ENCODE peak calls at places on chromosomes 6 and 20, in nine cellular contexts. K, W, I, M, G, U, R, L and A are unnamed samples.
A peak's percentile ranks its signal among the peaks of the same experiment; 100 is the strongest.

GRCh38 chr6:16918586-16918985 is 157.3 kb upstream of the ATXN1 start:
- DNase-seq in K (no peak), W (no peak), I (no peak), M (no peak), G (no peak), U (no peak), R (peak; percentile 33), L (no peak), A (peak; percentile 26)

GRCh38 chr6:157099912-157100593 is 223.3 kb downstream of the TMEM242 start:
- DNase-seq in K (no peak), W (no peak), I (peak; percentile 45), M (no peak), G (peak; percentile 71), U (peak; percentile 56), R (no peak), L (no peak), A (no peak)

GRCh38 chr6:14655990-14656640 is 538.5 kb downstream of the CD83 start:
- DNase-seq in K (no peak), W (no peak), I (no peak), M (no peak), G (no peak), U (no peak), R (no peak), L (no peak), A (no peak)

GRCh38 chr6:138503881-138504680 is 4.8 kb upstream of the NHSL1 start:
- DNase-seq in K (no peak), W (no peak), I (no peak), M (no peak), G (no peak), U (no peak), R (no peak), L (peak; percentile 98), A (no peak)

GRCh38 chr6:81865712-81866111 is 113.2 kb upstream of the TENT5A start:
- DNase-seq in K (peak; percentile 1), W (no peak), I (no peak), M (no peak), G (no peak), U (no peak), R (no peak), L (peak; percentile 51), A (no peak)

GRCh38 chr6:20630136-20630535 is 95.9 kb downstream of the CDKAL1 start:
- DNase-seq in K (no peak), W (no peak), I (no peak), M (no peak), G (no peak), U (no peak), R (no peak), L (no peak), A (peak; percentile 77)

GRCh38 chr20:50977066-50978045 is 18.7 kb downstream of the MOCS3 start:
- DNase-seq in K (no peak), W (no peak), I (no peak), M (no peak), G (no peak), U (no peak), R (no peak), L (no peak), A (no peak)

GRCh38 chr20:59318803-59319202 is 18.4 kb downstream of the EDN3 start:
- DNase-seq in K (no peak), W (no peak), I (no peak), M (no peak), G (no peak), U (no peak), R (no peak), L (no peak), A (no peak)

GRCh38 chr6:40482532-40482931 is 104.6 kb downstream of the LRFN2 start:
- DNase-seq in K (no peak), W (peak; percentile 31), I (no peak), M (no peak), G (no peak), U (no peak), R (no peak), L (no peak), A (peak; percentile 41)

GRCh38 chr20:54350415-54350814 is 125.0 kb upstream of the DOK5 start:
- DNase-seq in K (no peak), W (no peak), I (no peak), M (no peak), G (no peak), U (no peak), R (no peak), L (no peak), A (no peak)

GRCh38 chr20:57627972-57628650 is 7.9 kb upstream of the ZBP1 start:
- DNase-seq in K (no peak), W (no peak), I (peak; percentile 81), M (no peak), G (no peak), U (no peak), R (no peak), L (no peak), A (no peak)

GRCh38 chr6:83514877-83515466 is 2.6 kb downstream of the PRSS35 start:
- DNase-seq in K (peak; percentile 14), W (peak; percentile 50), I (no peak), M (peak; percentile 57), G (peak; percentile 30), U (peak; percentile 34), R (peak; percentile 72), L (peak; percentile 29), A (peak; percentile 76)

GRCh38 chr20:54062812-54063280 is 7.5 kb downstream of the BCAS1 start:
- DNase-seq in K (peak; percentile 62), W (peak; percentile 66), I (no peak), M (peak; percentile 42), G (peak; percentile 82), U (peak; percentile 59), R (peak; percentile 58), L (peak; percentile 70), A (peak; percentile 62)

GRCh38 chr20:46811328-46812084 is 83.1 kb upstream of the EYA2 start:
- DNase-seq in K (no peak), W (peak; percentile 62), I (no peak), M (no peak), G (no peak), U (no peak), R (no peak), L (no peak), A (peak; percentile 48)

GRCh38 chr6:72937160-72937559 is 288.1 kb downstream of the KHDC1L start:
- DNase-seq in K (no peak), W (no peak), I (no peak), M (no peak), G (no peak), U (no peak), R (no peak), L (no peak), A (no peak)

GRCh38 chr6:79422666-79423065 is 114.6 kb downstream of the LCA5 start:
- DNase-seq in K (no peak), W (no peak), I (no peak), M (no peak), G (no peak), U (no peak), R (no peak), L (no peak), A (no peak)

GRCh38 chr20:2206957-2207769 is 88.6 kb upstream of the TGM3 start:
- DNase-seq in K (peak; percentile 90), W (peak; percentile 93), I (peak; percentile 55), M (peak; percentile 29), G (peak; percentile 19), U (peak; percentile 62), R (no peak), L (peak; percentile 53), A (peak; percentile 87)

GRCh38 chr20:44326391-44327159 is 10.3 kb upstream of the R3HDML start:
- DNase-seq in K (no peak), W (peak; percentile 52), I (no peak), M (no peak), G (no peak), U (no peak), R (no peak), L (no peak), A (peak; percentile 80)

DNA sequence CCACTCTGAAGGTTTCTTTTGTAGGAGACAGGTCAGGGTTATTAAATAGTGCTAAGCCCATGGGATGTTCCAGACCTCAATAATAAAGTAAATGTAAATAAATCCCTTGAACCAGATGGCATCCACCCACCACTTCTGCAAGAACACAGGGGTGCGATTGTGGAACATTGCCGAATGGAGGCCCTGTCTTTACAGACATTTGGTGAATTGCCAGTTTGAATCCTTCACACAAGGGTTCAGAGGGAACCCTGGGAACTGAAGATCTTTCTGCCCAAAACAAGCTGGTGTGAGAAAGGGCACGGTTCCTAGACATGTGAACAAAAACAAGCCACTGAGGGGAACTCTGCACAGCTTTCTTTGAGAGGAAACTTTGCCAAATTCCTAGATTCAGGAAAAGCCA is 30.2 kb upstream of the RNF8 start:
- DNase-seq in K (no peak), W (peak; percentile 32), I (no peak), M (no peak), G (no peak), U (no peak), R (no peak), L (no peak), A (no peak)
- TF ChIP-seq REST in K (no peak), W (no peak), I (no peak), M (no peak), G (no peak), U (no peak), R (no peak), L (no peak), A (no peak)

GRCh38 chr6:107402533-107402932 is 56.8 kb downstream of the PDSS2 start:
- DNase-seq in K (no peak), W (no peak), I (no peak), M (no peak), G (no peak), U (no peak), R (no peak), L (no peak), A (no peak)

GRCh38 chr6:107401573-107401972 is 57.8 kb downstream of the PDSS2 start:
- DNase-seq in K (no peak), W (no peak), I (no peak), M (no peak), G (no peak), U (no peak), R (no peak), L (no peak), A (no peak)

GRCh38 chr6:107400748-107401147 is 58.6 kb downstream of the PDSS2 start:
- DNase-seq in K (no peak), W (no peak), I (no peak), M (no peak), G (no peak), U (no peak), R (no peak), L (no peak), A (no peak)

GRCh38 chr6:107398005-107398404 is 61.4 kb downstream of the PDSS2 start:
- DNase-seq in K (no peak), W (no peak), I (no peak), M (no peak), G (no peak), U (no peak), R (no peak), L (no peak), A (no peak)

GRCh38 chr6:107399927-107400326 is 59.4 kb downstream of the PDSS2 start:
- DNase-seq in K (no peak), W (no peak), I (no peak), M (no peak), G (no peak), U (no peak), R (no peak), L (no peak), A (peak; percentile 29)
- TF ChIP-seq REST in K (no peak), W (no peak), I (no peak), M (no peak), G (no peak), U (no peak), R (no peak), L (no peak), A (no peak)

GRCh38 chr6:154931741-154932424 is 63.2 kb upstream of the TIAM2 start:
- DNase-seq in K (no peak), W (no peak), I (no peak), M (no peak), G (no peak), U (no peak), R (no peak), L (peak; percentile 41), A (peak; percentile 67)
- TF ChIP-seq REST in K (no peak), W (no peak), I (no peak), M (no peak), G (no peak), U (no peak), R (no peak), L (no peak), A (no peak)

GRCh38 chr6:152356659-152357058 is 280.5 kb downstream of the SYNE1 start:
- DNase-seq in K (no peak), W (no peak), I (peak; percentile 38), M (peak; percentile 27), G (no peak), U (peak; percentile 12), R (peak; percentile 8), L (peak; percentile 63), A (peak; percentile 64)
- TF ChIP-seq REST in K (no peak), W (no peak), I (no peak), M (no peak), G (no peak), U (no peak), R (no peak), L (no peak), A (no peak)